ENCODE peak calls at places on chromosome 7, in seven cellular contexts. F is CD4-positive, CD25-positive, alpha-beta regulatory T cell; B is HEK293T; Q is activated naive CD4-positive, alpha-beta T cell; H is DMS53; T is putamen; O is AG09319. A is an unnamed sample.

GRCh38 chr7:1679326-1679965 is 9.4 kb downstream of the ELFN1 start:
- DNase-seq in F (no peak), B (no peak), Q (no peak), H (no peak), T (no peak), O (no peak), A (no peak)

GRCh38 chr7:157813741-157814661 is 477.2 kb downstream of the DNAJB6 start:
- DNase-seq in F (no peak), B (no peak), Q (no peak), H (no peak), T (no peak), O (no peak), A (no peak)

GRCh38 chr7:16436306-16436705 is 15.0 kb upstream of the CRPPA start:
- DNase-seq in F (no peak), B (no peak), Q (no peak), H (no peak), T (no peak), O (no peak), A (no peak)

GRCh38 chr7:101162551-101163280 is 2.7 kb downstream of the VGF start:
- DNase-seq in F (no peak), B (peak), Q (no peak), H (peak), T (no peak), O (no peak), A (peak)

GRCh38 chr7:121755818-121756501 is 117.0 kb upstream of the PTPRZ1 start:
- DNase-seq in F (no peak), B (no peak), Q (no peak), H (peak), T (peak), O (no peak), A (no peak)

GRCh38 chr7:32890553-32891045 is 961 bp downstream of the KBTBD2 start:
- DNase-seq in F (peak), B (peak), Q (no peak), H (peak), T (peak), O (no peak), A (peak)

GRCh38 chr7:151632750-151633515 is 113.2 kb upstream of the RHEB start:
- DNase-seq in F (peak), B (no peak), Q (peak), H (peak), T (no peak), O (no peak), A (no peak)

GRCh38 chr7:115216652-115217051 is 294.8 kb downstream of the MDFIC start:
- DNase-seq in F (no peak), B (no peak), Q (no peak), H (no peak), T (no peak), O (no peak), A (no peak)

GRCh38 chr7:95811846-95812445 is 39.6 kb downstream of the DYNC1I1 start:
- DNase-seq in F (no peak), B (no peak), Q (no peak), H (no peak), T (no peak), O (peak), A (no peak)

GRCh38 chr7:157490465-157490912 is 153.7 kb downstream of the DNAJB6 start:
- DNase-seq in F (no peak), B (no peak), Q (no peak), H (peak), T (no peak), O (no peak), A (peak)

GRCh38 chr7:4010923-4011656 is 671.0 kb upstream of the FOXK1 start:
- DNase-seq in F (no peak), B (no peak), Q (no peak), H (no peak), T (no peak), O (no peak), A (no peak)

GRCh38 chr7:158028290-158028941 is 559.2 kb downstream of the PTPRN2 start:
- DNase-seq in F (no peak), B (no peak), Q (no peak), H (peak), T (no peak), O (no peak), A (no peak)

GRCh38 chr7:110130669-110131068 is 960.3 kb upstream of the LRRN3 start:
- DNase-seq in F (no peak), B (no peak), Q (no peak), H (peak), T (no peak), O (no peak), A (no peak)

GRCh38 chr7:381211-382117 is 91.5 kb downstream of the FOXL3 start:
- DNase-seq in F (peak), B (no peak), Q (no peak), H (no peak), T (no peak), O (no peak), A (no peak)

GRCh38 chr7:603152-603941 is 83.7 kb upstream of the PDGFA start:
- DNase-seq in F (peak), B (no peak), Q (no peak), H (no peak), T (no peak), O (no peak), A (no peak)

GRCh38 chr7:150448789-150449147 is 1.7 kb upstream of the GIMAP8 start:
- DNase-seq in F (peak), B (peak), Q (peak), H (peak), T (peak), O (no peak), A (peak)

GRCh38 chr7:134288265-134288664 is 28.5 kb downstream of the SLC35B4 start:
- DNase-seq in F (no peak), B (no peak), Q (no peak), H (no peak), T (no peak), O (no peak), A (no peak)

GRCh38 chr7:95865716-95866371 is 93.5 kb downstream of the DYNC1I1 start:
- DNase-seq in F (no peak), B (peak), Q (no peak), H (peak), T (no peak), O (peak), A (peak)

GRCh38 chr7:99531354-99531765 is 20.6 kb downstream of the FAM200A start:
- DNase-seq in F (no peak), B (no peak), Q (no peak), H (peak), T (no peak), O (no peak), A (peak)

GRCh38 chr7:30800785-30801252 is 29.6 kb downstream of the MINDY4 start:
- DNase-seq in F (no peak), B (peak), Q (no peak), H (peak), T (peak), O (peak), A (peak)

GRCh38 chr7:157711353-157711888 is 374.6 kb downstream of the DNAJB6 start:
- DNase-seq in F (no peak), B (no peak), Q (no peak), H (no peak), T (no peak), O (no peak), A (no peak)

GRCh38 chr7:66522518-66522917 is 106.2 kb upstream of the KCTD7 start:
- DNase-seq in F (no peak), B (no peak), Q (no peak), H (peak), T (no peak), O (no peak), A (peak)

GRCh38 chr7:54331311-54331710 is 210.9 kb upstream of the VSTM2A start:
- DNase-seq in F (no peak), B (no peak), Q (no peak), H (no peak), T (no peak), O (no peak), A (no peak)